ENCODE peak calls at places on chromosomes 1 and 21, in six cellular contexts. D, R, Y, F, X and P are unnamed samples.

GRCh38 chr1:28602536-28603439 is 10.7 kb downstream of the RAB42 start:
- DNase-seq in D (no peak), F (peak), X (peak), Y (peak), R (no peak), P (peak)

GRCh38 chr1:108505766-108506075 is 54.2 kb upstream of the EEIG2 start:
- DNase-seq in D (no peak), Y (no peak), X (no peak), F (no peak), R (no peak), P (no peak)

GRCh38 chr1:202479630-202480029 is 131.1 kb downstream of the PPP1R12B start:
- DNase-seq in D (no peak), F (no peak), Y (no peak), R (no peak), X (no peak), P (no peak)

GRCh38 chr1:174884001-174884400 is 115.7 kb upstream of the CACYBP start:
- DNase-seq in F (no peak), X (no peak), D (no peak), Y (no peak), R (no peak), P (no peak)

GRCh38 chr1:107926436-107927080 is 38.4 kb downstream of the VAV3 start:
- DNase-seq in D (no peak), R (no peak), Y (peak), F (no peak), X (no peak), P (no peak)

GRCh38 chr1:55592122-55592521 is 377.0 kb upstream of the USP24 start:
- DNase-seq in R (no peak), D (no peak), Y (no peak), F (no peak), X (no peak), P (no peak)

GRCh38 chr1:85361106-85361505 is 84.7 kb upstream of the BCL10 start:
- DNase-seq in X (no peak), R (no peak), Y (peak), D (no peak), F (peak), P (no peak)

GRCh38 chr1:168365719-168366474 is 85.2 kb downstream of the TBX19 start:
- DNase-seq in Y (no peak), D (no peak), F (no peak), X (no peak), R (no peak), P (no peak)

GRCh38 chr21:30240661-30241060 is 24.8 kb upstream of the CLDN8 start:
- DNase-seq in R (no peak), D (no peak), F (no peak), X (peak), Y (no peak), P (no peak)

GRCh38 chr1:76269175-76269574 is 194.6 kb downstream of the ST6GALNAC3 start:
- DNase-seq in X (peak), D (no peak), R (no peak), F (peak), Y (peak), P (no peak)

DNA sequence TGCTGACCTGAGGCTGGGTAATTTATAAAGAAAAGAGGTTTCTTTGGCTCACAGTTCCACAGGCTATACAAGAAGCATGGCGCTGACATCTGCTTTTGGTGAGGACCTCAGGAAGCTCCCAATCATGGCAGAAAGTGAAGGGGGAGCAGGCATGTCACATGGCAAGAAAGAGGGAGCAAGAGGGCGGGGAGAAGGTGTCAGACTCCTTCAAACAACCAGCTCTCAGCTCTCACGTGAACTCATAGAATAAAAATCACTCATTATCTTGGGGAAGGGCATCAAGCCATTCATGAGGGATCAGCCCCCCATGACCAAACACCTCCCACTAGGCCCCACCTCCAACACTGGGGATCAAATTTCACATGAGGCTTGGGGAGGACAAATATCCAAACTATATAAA is 266.8 kb downstream of the RHOU start:
- DNase-seq in D (no peak), F (no peak), X (no peak), R (no peak), Y (no peak), P (no peak)
- H3K14ac ChIP-seq in D (no peak), F (no peak), X (peak), R (no peak), Y (no peak), P (no peak)

DNA sequence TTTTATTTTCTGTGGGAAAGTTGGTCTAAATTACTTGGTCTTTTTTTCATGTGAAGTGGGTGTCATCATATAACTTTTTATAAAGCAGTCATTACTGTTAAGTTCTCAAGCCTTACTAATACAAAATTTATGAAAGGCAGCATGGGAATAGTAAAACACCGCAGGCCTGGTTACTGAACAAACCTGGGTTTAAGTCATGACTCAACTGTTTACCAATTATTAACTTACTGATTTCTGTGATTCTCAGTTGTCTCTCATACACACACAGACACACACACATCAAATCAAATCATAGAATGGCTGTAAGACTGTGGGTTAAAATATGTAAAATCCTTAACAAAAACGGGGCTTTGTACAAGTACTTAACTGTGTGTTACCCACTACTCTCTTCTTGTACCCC is 14.6 kb downstream of the MAEL start:
- DNase-seq in R (no peak), X (no peak), D (no peak), Y (no peak), F (no peak), P (no peak)
- H3K14ac ChIP-seq in R (no peak), X (no peak), D (no peak), Y (no peak), F (no peak), P (no peak)

GRCh38 chr1:200856716-200857352 is 15.9 kb upstream of the GPR25 start:
- DNase-seq in Y (no peak), R (no peak), X (no peak), D (no peak), F (peak), P (no peak)
- H3K14ac ChIP-seq in Y (no peak), R (no peak), X (no peak), D (no peak), F (no peak), P (no peak)

DNA sequence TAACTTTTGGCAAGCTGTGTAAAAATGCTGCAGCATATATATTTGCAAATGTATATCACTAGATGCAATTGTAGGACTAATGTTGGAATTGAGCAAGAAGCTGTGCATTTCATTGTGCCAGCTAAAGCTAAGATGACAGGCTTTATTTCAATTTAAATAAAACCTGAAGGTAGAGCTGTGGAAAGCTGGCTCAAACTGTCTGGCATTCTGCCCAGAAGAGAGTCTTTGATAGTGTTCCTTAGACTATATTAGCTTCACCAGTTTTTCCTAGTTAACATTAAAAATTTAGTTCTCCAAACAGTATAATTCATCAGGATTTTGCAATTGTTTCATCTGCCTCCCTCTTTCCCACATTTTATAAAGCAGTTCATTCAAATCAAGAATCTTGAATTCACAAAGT is 1164.6 kb upstream of the ADGRL4 start:
- DNase-seq in D (no peak), F (no peak), Y (peak), R (no peak), X (no peak), P (no peak)
- H3K14ac ChIP-seq in D (no peak), F (no peak), Y (no peak), R (no peak), X (no peak), P (no peak)

GRCh38 chr1:21539933-21540332 is 30.7 kb downstream of the ALPL start:
- DNase-seq in F (no peak), R (no peak), X (no peak), D (peak), Y (peak), P (no peak)

GRCh38 chr1:21543598-21543997 is 34.4 kb downstream of the ALPL start:
- DNase-seq in F (no peak), D (no peak), X (peak), Y (no peak), R (no peak), P (no peak)

GRCh38 chr1:21541330-21541729 is 32.1 kb downstream of the ALPL start:
- DNase-seq in D (no peak), R (no peak), Y (no peak), X (no peak), F (no peak), P (no peak)

GRCh38 chr1:21544095-21544494 is 34.9 kb downstream of the ALPL start:
- DNase-seq in F (no peak), X (no peak), D (no peak), R (no peak), Y (no peak), P (no peak)

GRCh38 chr1:21541835-21542234 is 32.6 kb downstream of the ALPL start:
- DNase-seq in F (peak), X (no peak), D (no peak), R (no peak), Y (peak), P (no peak)
- H3K14ac ChIP-seq in F (no peak), X (no peak), D (no peak), R (no peak), Y (no peak), P (no peak)

DNA sequence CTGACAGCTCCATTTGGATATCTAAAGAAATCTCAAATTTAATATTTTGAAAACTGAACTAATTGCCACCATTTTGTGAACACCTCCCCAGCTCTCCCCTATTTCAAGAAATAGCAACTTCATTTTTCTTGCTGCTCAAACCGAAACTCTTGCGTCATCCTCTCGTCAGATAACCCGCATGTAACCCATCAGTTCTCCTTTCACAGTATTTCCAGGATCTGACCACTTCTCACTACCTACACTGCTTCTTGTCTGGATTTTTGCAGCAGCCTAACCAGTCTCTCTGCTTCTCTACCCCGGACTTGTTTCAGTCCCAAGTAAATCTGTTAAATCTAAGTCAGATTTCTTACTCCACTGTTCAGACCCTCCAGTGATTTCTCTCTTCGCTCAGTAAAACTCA is 75.6 kb downstream of the MTR start:
- DNase-seq in D (no peak), R (no peak), X (peak), Y (no peak), F (no peak), P (no peak)
- H3K14ac ChIP-seq in D (no peak), R (no peak), X (no peak), Y (no peak), F (no peak), P (no peak)

DNA sequence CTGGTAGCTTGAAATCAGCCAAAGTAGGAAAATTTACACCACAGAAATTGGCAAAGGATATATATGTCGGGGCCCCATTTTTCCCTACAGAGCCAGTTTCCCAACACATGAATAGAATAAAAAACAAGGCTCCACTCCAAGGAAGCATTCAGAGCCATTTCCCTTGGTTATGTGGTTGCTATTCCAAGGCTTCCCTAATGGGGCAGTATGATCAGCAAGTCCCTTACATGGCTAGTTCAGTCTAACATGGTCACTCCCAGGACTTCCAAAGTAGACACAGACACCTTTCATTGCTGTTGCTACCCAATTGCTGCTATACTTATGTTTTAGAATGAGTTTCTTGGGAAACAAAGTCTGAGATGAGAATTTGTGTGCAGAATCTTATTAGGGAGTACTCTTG is 93.1 kb downstream of the C21orf91 start:
- DNase-seq in Y (peak), F (peak), X (peak), D (no peak), R (no peak), P (no peak)
- H3K14ac ChIP-seq in Y (no peak), F (no peak), X (no peak), D (no peak), R (no peak), P (no peak)

GRCh38 chr1:240467895-240468294 is 144.1 kb downstream of the GREM2 start:
- DNase-seq in X (no peak), Y (no peak), R (no peak), D (no peak), F (no peak), P (no peak)

GRCh38 chr1:240468616-240469015 is 143.3 kb downstream of the GREM2 start:
- DNase-seq in D (no peak), X (no peak), F (peak), R (no peak), Y (no peak), P (no peak)

GRCh38 chr1:240465531-240465940 is 146.4 kb downstream of the GREM2 start:
- DNase-seq in Y (peak), X (no peak), D (peak), F (peak), R (no peak), P (peak)

GRCh38 chr1:240464099-240464498 is 147.9 kb downstream of the GREM2 start:
- DNase-seq in D (no peak), R (no peak), X (no peak), Y (peak), F (peak), P (no peak)

GRCh38 chr1:240466509-240466908 is 145.4 kb downstream of the GREM2 start:
- DNase-seq in F (no peak), X (no peak), Y (no peak), R (no peak), D (no peak), P (no peak)
- H3K14ac ChIP-seq in F (peak), X (peak), Y (no peak), R (no peak), D (no peak), P (no peak)

GRCh38 chr1:111101854-111102642 is 37.8 kb downstream of the DRAM2 start:
- DNase-seq in Y (no peak), X (no peak), F (no peak), R (no peak), D (no peak), P (no peak)
- H3K14ac ChIP-seq in Y (no peak), X (no peak), F (no peak), R (no peak), D (no peak), P (no peak)

GRCh38 chr21:41243107-41243506 is 73.5 kb upstream of the FAM3B start:
- DNase-seq in D (no peak), F (no peak), X (no peak), Y (no peak), R (no peak), P (no peak)

GRCh38 chr21:41245509-41246135 is 71.0 kb upstream of the FAM3B start:
- DNase-seq in F (no peak), X (no peak), D (no peak), Y (no peak), R (no peak), P (no peak)

GRCh38 chr21:41241341-41241740 is 73.4 kb downstream of the BACE2 start:
- DNase-seq in D (no peak), Y (no peak), F (no peak), R (no peak), X (no peak), P (no peak)

GRCh38 chr21:41240040-41240439 is 72.1 kb downstream of the BACE2 start:
- DNase-seq in X (no peak), F (no peak), R (no peak), Y (no peak), D (no peak), P (no peak)

DNA sequence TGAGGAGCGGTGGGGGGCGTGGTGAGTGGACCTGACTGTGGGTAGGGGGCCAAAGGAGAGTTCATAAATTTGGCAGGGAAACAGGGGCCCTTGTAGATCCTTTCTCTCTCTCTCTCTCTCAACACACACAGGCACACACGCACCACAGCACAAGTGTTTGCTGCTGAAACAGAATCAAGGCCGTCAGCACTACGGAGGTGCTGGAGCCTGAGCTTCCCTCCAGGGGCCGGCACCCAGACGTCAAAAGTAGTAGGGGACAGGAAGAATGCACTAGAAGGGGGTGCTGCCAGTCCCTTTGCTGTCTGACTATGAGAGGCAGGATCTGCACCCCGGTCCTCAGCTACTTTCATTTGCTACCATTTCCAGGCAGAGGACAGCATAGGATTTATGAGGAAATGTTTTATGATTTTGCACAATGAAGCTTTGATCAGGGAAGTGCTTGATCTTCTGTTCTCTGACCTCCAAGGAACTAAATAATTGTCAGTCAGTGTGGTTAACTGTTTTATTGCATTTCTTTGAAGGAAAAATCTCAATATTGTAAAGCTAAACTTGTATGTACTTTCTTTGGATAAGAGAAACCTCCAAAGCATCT is 74.3 kb upstream of the FAM3B start:
- DNase-seq in X (no peak), Y (no peak), F (no peak), D (no peak), R (no peak), P (no peak)
- H3K14ac ChIP-seq in X (no peak), Y (no peak), F (no peak), D (no peak), R (no peak), P (no peak)